ENCODE peak calls at places on chromosomes 7 and 10, in eight cellular contexts. H, U, E, X, P, Q, F and S are unnamed samples.

GRCh38 chr10:78899098-78899754 is 169.5 kb upstream of the ZMIZ1 start:
- DNase-seq in X (no peak), U (no peak), H (no peak), F (no peak), P (no peak), Q (no peak), E (no peak), S (no peak)

GRCh38 chr7:46133741-46134140 is 212.7 kb upstream of the IGFBP3 start:
- DNase-seq in U (no peak), P (no peak), Q (no peak), X (no peak), F (no peak), H (no peak), E (no peak), S (no peak)

GRCh38 chr10:17454181-17454800 is at the start of gene ST8SIA6:
- DNase-seq in E (peak), H (peak), Q (no peak), F (peak), X (peak), P (peak), U (peak), S (peak)

GRCh38 chr10:11330383-11331020 is 280.9 kb downstream of the USP6NL start:
- DNase-seq in F (peak), X (no peak), P (peak), E (peak), Q (peak), U (no peak), H (no peak), S (no peak)

GRCh38 chr7:73526892-73527821 is 5.1 kb upstream of the BAZ1B start:
- DNase-seq in U (peak), X (no peak), E (no peak), Q (no peak), F (no peak), P (no peak), H (no peak), S (no peak)

GRCh38 chr10:126090911-126091728 is 194.8 kb downstream of the FANK1 start:
- DNase-seq in P (peak), F (peak), X (no peak), U (no peak), Q (peak), E (peak), H (no peak), S (no peak)

GRCh38 chr7:73437699-73438416 is 4.3 kb downstream of the FZD9 start:
- DNase-seq in P (no peak), Q (no peak), E (no peak), H (no peak), X (no peak), F (no peak), U (no peak), S (no peak)

GRCh38 chr7:5500056-5500776 is 76.6 kb upstream of the TNRC18 start:
- DNase-seq in X (no peak), U (no peak), E (no peak), P (no peak), H (no peak), F (no peak), Q (no peak), S (no peak)

GRCh38 chr7:111090834-111091233 is at the start of gene LRRN3:
- DNase-seq in E (peak), X (peak), H (peak), Q (no peak), P (peak), F (peak), U (no peak), S (no peak)

GRCh38 chr10:31678573-31679122 is 250.0 kb downstream of the ARHGAP12 start:
- DNase-seq in H (no peak), E (peak), Q (no peak), U (no peak), F (no peak), P (no peak), X (no peak), S (no peak)

GRCh38 chr7:117480978-117481377 is 1.2 kb downstream of the CFTR start:
- DNase-seq in Q (no peak), H (no peak), U (no peak), P (peak), E (no peak), F (no peak), X (no peak), S (no peak)
- TF ChIP-seq CTCF in Q (no peak), H (no peak), U (no peak), P (peak), E (no peak), F (no peak), X (no peak), S (no peak)

GRCh38 chr7:28686418-28686800 is 271.7 kb downstream of the TRIL start:
- DNase-seq in H (peak), X (no peak), U (peak), Q (peak), P (peak), E (peak), F (peak), S (no peak)

GRCh38 chr7:28685660-28686417 is 272.3 kb downstream of the TRIL start:
- DNase-seq in E (peak), P (peak), F (peak), U (peak), H (peak), Q (peak), X (no peak), S (peak)

GRCh38 chr7:28687631-28688030 is 270.5 kb downstream of the TRIL start:
- DNase-seq in F (no peak), E (no peak), H (no peak), X (no peak), U (no peak), Q (no peak), P (no peak), S (no peak)

GRCh38 chr7:28684729-28685211 is 272.5 kb downstream of the CREB5 start:
- DNase-seq in Q (no peak), H (no peak), E (no peak), F (no peak), X (no peak), U (no peak), P (no peak), S (peak)

DNA sequence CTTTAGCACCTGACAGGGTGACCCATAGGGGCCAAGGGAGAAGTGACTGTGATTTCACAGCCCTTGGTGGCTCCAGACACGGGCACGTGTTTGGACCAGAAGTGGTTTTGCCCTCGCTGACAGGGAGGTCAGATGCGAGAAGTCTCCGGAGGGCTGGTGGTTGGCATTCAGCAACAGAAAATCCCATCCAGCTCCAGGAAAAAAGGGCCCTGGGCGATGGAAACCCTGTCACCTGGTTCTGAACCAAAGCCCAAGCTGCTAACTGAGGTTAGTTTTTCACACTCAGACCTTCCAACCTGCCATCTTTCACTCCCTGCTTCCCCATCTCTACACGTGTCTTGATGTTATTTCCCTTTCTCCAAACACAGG is 272.9 kb downstream of the TRIL start:
- DNase-seq in E (no peak), P (no peak), Q (no peak), X (no peak), U (no peak), H (no peak), F (no peak), S (peak)
- TF ChIP-seq CTCF in E (no peak), P (no peak), Q (no peak), X (no peak), U (no peak), H (no peak), F (no peak), S (no peak)

DNA sequence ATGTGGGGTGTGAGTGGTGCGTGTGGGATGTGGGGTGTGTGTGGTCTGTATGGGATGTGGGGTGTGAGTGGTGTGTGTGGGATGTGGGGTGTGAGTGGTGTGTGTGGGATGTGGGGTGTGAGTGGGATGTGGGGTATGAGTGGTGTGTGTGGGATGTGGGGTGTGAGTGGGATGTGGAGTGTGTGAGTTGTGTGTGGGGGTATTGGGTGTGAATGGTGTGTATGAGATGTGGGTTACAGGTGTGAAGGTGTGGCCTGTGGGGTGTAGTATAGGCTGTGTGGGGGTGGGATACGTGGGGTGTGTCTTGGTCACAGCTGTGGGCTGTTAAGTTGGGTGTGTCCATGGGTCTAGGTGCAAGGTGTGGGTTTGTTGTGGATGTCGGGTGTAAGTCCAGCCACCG is 60.3 kb downstream of the CFAP46 start:
- DNase-seq in H (no peak), Q (no peak), U (no peak), P (no peak), E (no peak), F (no peak), X (no peak), S (no peak)
- TF ChIP-seq CTCF in H (no peak), Q (no peak), U (no peak), P (no peak), E (no peak), F (no peak), X (no peak), S (no peak)

GRCh38 chr10:27614776-27615175 is 110.7 kb downstream of the RAB18 start:
- DNase-seq in Q (no peak), U (no peak), X (no peak), H (no peak), F (no peak), P (no peak), E (no peak), S (no peak)
- TF ChIP-seq CTCF in Q (no peak), U (no peak), X (no peak), H (no peak), F (no peak), P (no peak), E (no peak), S (no peak)

GRCh38 chr7:12491526-12491925 is 79.0 kb upstream of the SCIN start:
- DNase-seq in E (no peak), X (no peak), U (no peak), Q (no peak), H (no peak), P (no peak), F (no peak), S (no peak)

GRCh38 chr7:12493407-12493806 is 77.1 kb upstream of the SCIN start:
- DNase-seq in P (peak), H (no peak), Q (no peak), X (no peak), E (peak), U (no peak), F (no peak), S (no peak)

GRCh38 chr7:12493866-12494265 is 76.7 kb upstream of the SCIN start:
- DNase-seq in Q (no peak), U (no peak), H (no peak), E (no peak), F (no peak), X (no peak), P (no peak), S (no peak)

GRCh38 chr7:12490941-12491340 is 79.6 kb upstream of the SCIN start:
- DNase-seq in X (no peak), F (no peak), Q (no peak), U (no peak), P (no peak), E (no peak), H (no peak), S (no peak)

GRCh38 chr7:12494354-12495024 is 76.0 kb upstream of the SCIN start:
- DNase-seq in E (no peak), P (no peak), U (no peak), Q (no peak), F (no peak), X (no peak), H (no peak), S (no peak)
- TF ChIP-seq CTCF in E (no peak), P (peak), U (no peak), Q (no peak), F (no peak), X (no peak), H (peak), S (no peak)